ENCODE peak calls at places on chromosomes 7 and 10, in four cellular contexts. J, X, N and P are unnamed samples.
A peak's percentile ranks its signal among the peaks of the same experiment; 100 is the strongest.

GRCh38 chr10:125411724-125412123 is 251.4 kb upstream of the CTBP2 start:
- DNase-seq in J (no peak), X (no peak), N (no peak), P (no peak)

GRCh38 chr10:3902809-3903410 is 117.9 kb upstream of the KLF6 start:
- DNase-seq in J (no peak), X (no peak), N (no peak), P (no peak)

GRCh38 chr10:105586451-105587098 is 945.5 kb downstream of the SORCS3 start:
- DNase-seq in J (no peak), X (no peak), N (no peak), P (no peak)

GRCh38 chr10:112208981-112209380 is 25.4 kb upstream of the GPAM start:
- DNase-seq in J (no peak), X (no peak), N (no peak), P (no peak)

GRCh38 chr7:150778014-150778737 is 22.0 kb downstream of the TMEM176B start:
- DNase-seq in J (no peak), X (no peak), N (no peak), P (no peak)

GRCh38 chr10:108779501-108779900 is 1143.8 kb downstream of the XPNPEP1 start:
- DNase-seq in J (no peak), X (no peak), N (no peak), P (no peak)

GRCh38 chr10:48902096-48902495 is 37.5 kb downstream of the LRRC18 start:
- DNase-seq in J (no peak), X (no peak), N (no peak), P (no peak)

GRCh38 chr7:38292442-38292841 is 19.0 kb upstream of the TARP start:
- DNase-seq in J (no peak), X (no peak), N (no peak), P (no peak)

GRCh38 chr7:51606601-51607154 is 290.1 kb upstream of the COBL start:
- DNase-seq in J (no peak), X (no peak), N (no peak), P (no peak)

GRCh38 chr7:16650266-16650665 is 4.3 kb downstream of the BZW2 start:
- DNase-seq in J (no peak), X (no peak), N (no peak), P (no peak)

GRCh38 chr7:16652255-16652583 is 6.2 kb downstream of the BZW2 start:
- DNase-seq in J (no peak), X (peak; percentile 41), N (no peak), P (peak; percentile 64)

GRCh38 chr7:16651391-16652254 is 5.6 kb downstream of the BZW2 start:
- DNase-seq in J (no peak), X (no peak), N (no peak), P (no peak)

GRCh38 chr7:16655394-16655793 is 9.4 kb downstream of the BZW2 start:
- DNase-seq in J (no peak), X (no peak), N (no peak), P (no peak)

DNA sequence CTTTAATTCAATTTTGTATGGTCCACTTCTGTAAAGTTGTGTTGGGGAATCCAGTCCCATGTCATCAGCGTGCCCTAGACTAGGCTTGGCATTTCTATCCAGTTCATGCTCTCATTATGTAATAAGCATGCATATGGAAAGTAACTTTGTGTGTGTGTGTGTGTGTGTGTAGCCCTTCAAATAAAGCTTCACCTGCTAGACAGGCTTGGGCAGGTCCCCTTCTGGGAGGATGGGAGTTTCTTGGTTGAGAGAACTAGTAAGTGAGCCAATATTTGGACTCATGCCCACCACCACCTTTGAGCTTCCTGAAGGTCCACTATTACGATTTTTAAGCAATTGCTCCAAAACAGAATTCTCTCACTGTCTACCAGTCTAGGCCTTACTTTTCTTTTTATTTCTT is 6.9 kb downstream of the BZW2 start:
- DNase-seq in J (no peak), X (no peak), N (no peak), P (no peak)
- TF ChIP-seq POLR2A in J (no peak), X (no peak), N (no peak), P (no peak)

GRCh38 chr7:100836812-100837098 is 9.4 kb upstream of the EPHB4 start:
- DNase-seq in J (no peak), X (no peak), N (no peak), P (no peak)

GRCh38 chr7:100840470-100841100 is 11.9 kb upstream of the SLC12A9 start:
- DNase-seq in J (no peak), X (no peak), N (no peak), P (no peak)

GRCh38 chr7:100839361-100839760 is 12.0 kb upstream of the EPHB4 start:
- DNase-seq in J (no peak), X (no peak), N (no peak), P (no peak)

GRCh38 chr7:100835903-100836811 is 8.8 kb upstream of the EPHB4 start:
- DNase-seq in J (no peak), X (peak; percentile 57), N (no peak), P (peak; percentile 68)

DNA sequence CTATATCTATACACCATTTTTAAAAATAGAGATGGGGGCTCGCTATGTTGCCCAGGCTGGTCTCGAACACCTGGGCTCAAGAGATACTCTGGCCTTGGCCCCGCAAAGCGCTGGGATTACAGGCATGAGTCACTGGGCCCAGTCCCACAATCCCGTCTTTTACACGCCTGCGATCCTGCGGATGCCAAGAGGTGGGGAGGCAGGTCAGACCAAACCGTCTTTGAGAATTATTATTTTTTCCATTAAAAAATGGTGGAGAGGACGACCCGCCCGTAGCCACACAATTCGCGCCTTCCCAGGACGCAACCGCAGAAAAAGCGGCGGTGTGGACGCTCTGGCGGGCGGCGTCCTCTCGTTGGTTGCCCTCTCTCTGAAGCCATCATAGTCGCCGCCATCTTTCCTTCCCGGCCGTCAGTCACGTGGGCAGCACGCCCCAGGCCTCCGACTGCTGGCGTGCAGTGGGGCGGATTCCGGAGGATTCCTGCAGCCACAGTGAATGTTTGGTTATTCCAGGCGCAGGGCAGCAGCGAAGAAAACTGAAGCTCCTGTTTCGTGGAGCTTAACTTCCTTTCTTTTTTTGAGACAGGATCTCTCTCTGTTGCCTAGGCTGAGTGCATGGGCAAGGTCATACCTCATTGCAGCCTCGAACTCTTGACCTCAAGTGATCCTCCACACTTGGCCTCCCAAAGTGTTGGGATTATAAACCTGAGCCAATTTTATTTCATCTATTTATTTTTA is 9.9 kb upstream of the EPHB4 start:
- DNase-seq in J (peak; percentile 95), X (peak; percentile 92), N (peak; percentile 81), P (peak; percentile 94)
- H3K4me3 ChIP-seq in J (peak overlapping the region; percentile 40), X (peak overlapping the region; percentile 40), N (peak overlapping the region; percentile 45), P (peak overlapping the region; percentile 23)

DNA sequence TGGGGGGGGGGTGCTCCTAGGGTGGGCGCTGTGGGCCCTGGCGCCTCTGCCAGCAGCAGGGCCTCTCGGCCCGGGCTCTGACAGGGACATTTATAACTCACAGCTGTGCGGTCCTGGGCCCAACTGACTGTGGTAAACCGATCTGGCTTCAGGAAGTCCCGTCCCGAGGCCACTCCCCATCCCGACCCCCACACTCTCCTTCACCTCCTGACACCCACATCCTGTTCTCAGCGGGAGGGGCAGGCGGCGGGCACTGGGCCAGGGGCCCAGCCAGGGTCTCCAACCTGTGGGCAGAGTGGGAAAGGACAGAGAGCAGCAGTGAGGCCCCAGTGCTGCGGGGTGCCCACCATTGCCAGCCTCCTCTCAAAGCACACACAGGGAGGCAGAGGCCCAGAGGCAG is 69.1 kb downstream of the ZMIZ1 start:
- DNase-seq in J (no peak), X (peak; percentile 57), N (no peak), P (no peak)
- H3K4me1 ChIP-seq in J (peaks cover 60% of the 10 kb centered on the region), X (peaks cover 49% of the 10 kb centered on the region), N (peaks cover 55% of the 10 kb centered on the region), P (peaks cover 46% of the 10 kb centered on the region)

DNA sequence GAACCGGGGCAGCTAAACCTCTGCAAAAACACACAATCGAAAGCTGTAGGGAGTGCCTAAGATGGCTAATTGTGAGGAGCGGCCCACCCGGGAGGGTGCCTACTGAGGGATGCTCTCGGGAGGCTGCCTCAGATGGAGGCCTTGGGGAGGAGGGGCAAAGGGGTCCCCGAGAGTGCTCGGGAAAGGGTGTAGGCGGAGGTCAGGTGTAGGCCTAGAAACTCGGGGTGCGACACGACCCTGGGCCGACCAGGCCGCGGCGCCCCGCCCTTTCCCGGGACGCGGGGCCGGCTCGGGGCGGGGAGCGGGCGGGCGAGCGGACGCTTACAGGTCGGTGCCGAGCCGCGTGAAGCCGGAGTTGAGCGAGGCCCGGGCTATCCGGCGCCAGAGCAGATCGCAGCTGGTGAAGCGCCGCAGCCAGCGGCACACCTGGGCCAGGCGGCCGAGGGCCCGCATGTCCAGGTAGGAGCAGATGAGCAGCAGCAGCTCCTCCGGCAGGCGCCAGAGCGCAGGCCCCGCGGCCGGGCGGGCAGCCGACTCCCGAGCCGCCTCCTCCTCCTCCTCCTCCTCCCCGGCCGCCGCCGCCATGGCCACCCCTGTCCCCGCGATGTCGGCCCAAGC is 805 bp downstream of the FBXW4 start:
- DNase-seq in J (peak; percentile 80), X (peak; percentile 67), N (peak; percentile 57), P (peak; percentile 54)
- TF ChIP-seq POLR2A in J (no peak), X (peak; percentile 31), N (peak; percentile 36), P (peak; percentile 80)

DNA sequence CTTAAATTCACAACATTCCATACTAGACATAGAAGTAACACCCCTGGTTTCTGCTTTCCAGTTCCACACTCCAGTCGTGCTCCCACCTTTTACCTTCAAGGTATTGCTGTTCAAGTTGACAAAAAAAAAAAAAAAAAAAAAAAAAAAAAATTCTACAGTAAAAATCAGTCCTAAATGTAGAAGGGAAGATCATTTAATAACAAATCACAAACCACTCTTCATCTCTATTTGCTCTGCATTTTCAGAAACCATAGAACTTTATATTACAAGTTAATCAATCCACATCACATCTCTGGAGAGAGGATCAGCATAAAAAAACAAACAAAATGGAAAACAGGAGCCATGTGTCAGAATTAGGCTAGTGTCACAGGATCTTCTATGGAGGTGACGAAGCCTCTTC is 206.3 kb upstream of the KLF14 start:
- DNase-seq in J (no peak), X (no peak), N (no peak), P (no peak)
- H3K4me3 ChIP-seq in J (peak overlapping the region; percentile 41), X (peak overlapping the region; percentile 51), N (peak overlapping the region; percentile 52), P (no peak overlapping the region)